ENCODE peak calls at places on chromosomes 2 and 18, in nine cellular contexts. One of them, this sample, is unnamed.

GRCh38 chr2:128756372-128756730 is 437.7 kb upstream of the HS6ST1 start:
- DNase-seq in B cell: no peak
- DNase-seq in pancreas: no peak
- DNase-seq in cardiac fibroblast: no peak
- DNase-seq in testis: no peak
- DNase-seq in C1 segment of cervical spinal cord: no peak
- DNase-seq in activated T-cell treated with anti-CD3 and anti-CD28 coated beads for 24 hours: no peak
- DNase-seq in AG10803: no peak
- DNase-seq in SK-MEL-5: no peak
- DNase-seq in this sample: no peak

GRCh38 chr2:20355131-20355530 is 4.5 kb upstream of the PUM2 start:
- DNase-seq in cardiac fibroblast: peak
- DNase-seq in SK-MEL-5: no peak
- DNase-seq in AG10803: peak
- DNase-seq in pancreas: no peak
- DNase-seq in testis: no peak
- DNase-seq in activated T-cell treated with anti-CD3 and anti-CD28 coated beads for 24 hours: no peak
- DNase-seq in B cell: no peak
- DNase-seq in C1 segment of cervical spinal cord: no peak
- DNase-seq in this sample: no peak

GRCh38 chr2:3189961-3190360 is 187.7 kb downstream of the EIPR1 start:
- DNase-seq in pancreas: no peak
- DNase-seq in testis: no peak
- DNase-seq in SK-MEL-5: no peak
- DNase-seq in activated T-cell treated with anti-CD3 and anti-CD28 coated beads for 24 hours: no peak
- DNase-seq in AG10803: no peak
- DNase-seq in B cell: no peak
- DNase-seq in C1 segment of cervical spinal cord: no peak
- DNase-seq in cardiac fibroblast: no peak
- DNase-seq in this sample: no peak

GRCh38 chr2:191679818-191680600 is 2.1 kb downstream of the NABP1 start:
- DNase-seq in C1 segment of cervical spinal cord: no peak
- DNase-seq in SK-MEL-5: peak
- DNase-seq in testis: no peak
- DNase-seq in AG10803: peak
- DNase-seq in pancreas: no peak
- DNase-seq in B cell: peak
- DNase-seq in activated T-cell treated with anti-CD3 and anti-CD28 coated beads for 24 hours: no peak
- DNase-seq in cardiac fibroblast: peak
- DNase-seq in this sample: peak

GRCh38 chr2:225771691-225772090 is 372.2 kb downstream of the NYAP2 start:
- DNase-seq in B cell: no peak
- DNase-seq in activated T-cell treated with anti-CD3 and anti-CD28 coated beads for 24 hours: no peak
- DNase-seq in C1 segment of cervical spinal cord: no peak
- DNase-seq in testis: no peak
- DNase-seq in SK-MEL-5: no peak
- DNase-seq in pancreas: no peak
- DNase-seq in cardiac fibroblast: no peak
- DNase-seq in AG10803: no peak
- DNase-seq in this sample: no peak

GRCh38 chr2:222862068-222862914 is 1.5 kb downstream of the ACSL3 start:
- DNase-seq in cardiac fibroblast: peak
- DNase-seq in testis: peak
- DNase-seq in SK-MEL-5: peak
- DNase-seq in pancreas: no peak
- DNase-seq in B cell: no peak
- DNase-seq in AG10803: peak
- DNase-seq in activated T-cell treated with anti-CD3 and anti-CD28 coated beads for 24 hours: no peak
- DNase-seq in C1 segment of cervical spinal cord: no peak
- DNase-seq in this sample: no peak

GRCh38 chr18:20963027-20963426 is 148.6 kb downstream of the ROCK1 start:
- DNase-seq in cardiac fibroblast: no peak
- DNase-seq in testis: no peak
- DNase-seq in SK-MEL-5: no peak
- DNase-seq in B cell: no peak
- DNase-seq in C1 segment of cervical spinal cord: no peak
- DNase-seq in AG10803: no peak
- DNase-seq in activated T-cell treated with anti-CD3 and anti-CD28 coated beads for 24 hours: no peak
- DNase-seq in pancreas: no peak
- DNase-seq in this sample: no peak

GRCh38 chr18:35616664-35617423 is 35.3 kb downstream of the GALNT1 start:
- DNase-seq in SK-MEL-5: peak
- DNase-seq in AG10803: peak
- DNase-seq in B cell: peak
- DNase-seq in activated T-cell treated with anti-CD3 and anti-CD28 coated beads for 24 hours: peak
- DNase-seq in pancreas: no peak
- DNase-seq in cardiac fibroblast: peak
- DNase-seq in testis: no peak
- DNase-seq in C1 segment of cervical spinal cord: no peak
- DNase-seq in this sample: peak

GRCh38 chr2:111896576-111896975 is 1.8 kb upstream of the MERTK start:
- DNase-seq in pancreas: no peak
- DNase-seq in testis: no peak
- DNase-seq in B cell: no peak
- DNase-seq in cardiac fibroblast: no peak
- DNase-seq in SK-MEL-5: no peak
- DNase-seq in activated T-cell treated with anti-CD3 and anti-CD28 coated beads for 24 hours: no peak
- DNase-seq in AG10803: no peak
- DNase-seq in C1 segment of cervical spinal cord: no peak
- DNase-seq in this sample: no peak